ENCODE peak calls at places on chromosomes 3 and 15, in seven cellular contexts. C is WERI-Rb-1; F is PC-3; B is aorta; K is stomach; Q is CD4-positive, alpha-beta T cell; G is heart left ventricle. U is an unnamed sample.

GRCh38 chr3:73481888-73482287 is 142.9 kb downstream of the PDZRN3 start:
- DNase-seq in C (no peak), F (no peak), B (no peak), K (no peak), Q (no peak), G (no peak), U (no peak)

GRCh38 chr15:81357178-81357686 is 16.8 kb downstream of the TMC3 start:
- DNase-seq in C (no peak), F (no peak), B (no peak), K (no peak), Q (no peak), G (no peak), U (no peak)

GRCh38 chr15:41690636-41691035 is 30.4 kb downstream of the MGA start:
- DNase-seq in C (no peak), F (no peak), B (no peak), K (no peak), Q (no peak), G (no peak), U (no peak)

GRCh38 chr3:122975163-122975923 is 52.2 kb downstream of the SEMA5B start:
- DNase-seq in C (peak), F (peak), B (peak), K (no peak), Q (no peak), G (no peak), U (no peak)

GRCh38 chr3:150469031-150469930 is 61.2 kb downstream of the TSC22D2 start:
- DNase-seq in C (no peak), F (peak), B (peak), K (no peak), Q (no peak), G (peak), U (no peak)

GRCh38 chr3:38916706-38917105 is 100.7 kb upstream of the SCN10A start:
- DNase-seq in C (no peak), F (no peak), B (no peak), K (no peak), Q (no peak), G (no peak), U (no peak)

GRCh38 chr3:23002846-23003800 is 200.0 kb upstream of the UBE2E2 start:
- DNase-seq in C (no peak), F (peak), B (peak), K (peak), Q (no peak), G (no peak), U (no peak)

GRCh38 chr3:53030864-53031445 is 14.9 kb downstream of the SFMBT1 start:
- DNase-seq in C (no peak), F (no peak), B (no peak), K (no peak), Q (peak), G (no peak), U (no peak)

GRCh38 chr3:152053876-152054275 is 180.4 kb downstream of the SUCNR1 start:
- DNase-seq in C (no peak), F (peak), B (no peak), K (no peak), Q (no peak), G (no peak), U (no peak)

GRCh38 chr15:101052031-101052620 is 133.0 kb downstream of the LRRK1 start:
- DNase-seq in C (no peak), F (no peak), B (no peak), K (peak), Q (no peak), G (no peak), U (no peak)

DNA sequence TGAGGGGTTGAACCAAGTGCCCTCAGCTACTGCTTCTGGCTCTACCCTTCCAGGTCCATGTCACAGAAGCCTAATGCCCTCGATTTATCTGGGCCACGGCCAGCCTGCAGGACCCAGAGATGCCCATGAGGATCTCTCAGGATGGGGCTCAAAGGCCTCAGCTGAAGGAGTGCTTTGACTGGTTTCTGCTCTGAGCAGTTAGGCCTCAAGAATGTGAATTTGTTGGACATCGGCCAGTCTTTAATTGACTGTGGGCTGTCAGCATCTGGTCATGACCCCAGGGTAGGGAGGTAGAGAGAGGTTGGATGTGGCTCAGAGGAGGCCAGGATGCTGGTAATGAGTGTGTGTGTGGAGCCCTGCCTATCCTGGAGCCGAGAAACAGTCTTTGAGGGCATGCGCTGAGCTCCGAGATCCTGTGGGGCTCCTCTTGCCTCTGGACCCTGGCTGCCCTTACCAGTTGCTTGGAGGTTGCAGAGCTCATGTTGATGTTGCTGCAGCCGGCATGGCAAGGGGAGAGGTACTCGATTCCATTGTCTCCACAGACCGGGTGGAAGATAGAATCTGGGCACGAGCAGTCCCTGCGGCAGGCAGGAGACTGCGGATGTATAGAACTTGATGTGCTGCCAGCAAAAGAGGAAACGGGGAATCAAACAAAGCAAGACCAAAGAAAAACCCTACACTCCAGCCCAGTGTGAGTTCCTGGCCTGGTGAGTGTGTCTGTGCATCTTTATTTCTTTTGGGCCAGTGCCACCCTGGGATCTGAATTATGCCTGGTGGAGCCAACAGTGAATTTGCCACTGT is 49.2 kb upstream of the RAB6B start:
- DNase-seq in C (no peak), F (peak), B (no peak), K (no peak), Q (no peak), G (peak), U (peak)
- H3K27ac ChIP-seq in C (no peak), F (no peak), B (peak), K (peak), Q (no peak), G (peak), U (peak)

GRCh38 chr3:14460342-14461005 is 58.1 kb downstream of the SLC6A6 start:
- DNase-seq in C (no peak), F (peak), B (peak), K (peak), Q (no peak), G (peak), U (peak)
- H3K27ac ChIP-seq in C (no peak), F (peak), B (no peak), K (peak), Q (no peak), G (no peak), U (peak)

GRCh38 chr3:134239538-134239937 is 11.1 kb downstream of the RYK start:
- DNase-seq in C (no peak), F (peak), B (no peak), K (no peak), Q (no peak), G (no peak), U (no peak)

GRCh38 chr3:134235677-134236076 is 15.0 kb downstream of the RYK start:
- DNase-seq in C (no peak), F (no peak), B (no peak), K (no peak), Q (no peak), G (no peak), U (no peak)

GRCh38 chr3:134237454-134238145 is 13.1 kb downstream of the RYK start:
- DNase-seq in C (no peak), F (no peak), B (no peak), K (no peak), Q (no peak), G (no peak), U (no peak)

GRCh38 chr3:134232976-134233375 is 17.7 kb downstream of the RYK start:
- DNase-seq in C (no peak), F (no peak), B (no peak), K (no peak), Q (no peak), G (no peak), U (no peak)

DNA sequence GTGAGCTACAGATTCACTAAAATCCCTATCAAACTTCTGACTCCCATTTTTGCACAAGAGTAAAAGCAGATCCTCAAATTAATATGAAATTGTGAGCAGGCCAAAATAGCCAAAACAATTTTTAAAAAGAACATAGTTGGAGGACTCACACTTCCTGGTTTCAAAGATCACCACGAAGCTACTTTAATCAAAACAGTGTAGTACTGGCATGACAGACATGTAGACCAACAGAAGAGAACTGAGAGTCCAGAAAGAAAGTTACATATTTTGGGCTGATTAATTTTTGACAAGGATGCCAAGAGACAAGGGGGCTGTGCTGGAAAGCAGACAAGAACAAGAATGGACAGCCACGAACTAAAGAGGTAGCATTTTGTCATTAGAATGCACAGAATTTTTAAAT is 14.2 kb downstream of the RYK start:
- DNase-seq in C (no peak), F (no peak), B (no peak), K (no peak), Q (no peak), G (no peak), U (no peak)
- H3K27ac ChIP-seq in C (no peak), F (no peak), B (no peak), K (peak), Q (no peak), G (no peak), U (no peak)

GRCh38 chr15:71679223-71680078 is 130.9 kb upstream of the NR2E3 start:
- DNase-seq in C (no peak), F (peak), B (no peak), K (no peak), Q (no peak), G (no peak), U (no peak)
- H3K27ac ChIP-seq in C (no peak), F (peak), B (no peak), K (peak), Q (no peak), G (peak), U (peak)